ENCODE peak calls at places on chromosomes 16 and 17, in six cellular contexts. One of them, this sample, is unnamed.

GRCh38 chr16:71311553-71312158 is 22.5 kb upstream of the CMTR2 start:
- DNase-seq in astrocyte: no peak
- DNase-seq in hepatocyte: peak
- DNase-seq in breast epithelium: no peak
- DNase-seq in progenitor cell of endocrine pancreas: peak
- DNase-seq in BE2C: peak
- DNase-seq in this sample: no peak

GRCh38 chr16:26642047-26642664 is 424.6 kb upstream of the C16orf82 start:
- DNase-seq in astrocyte: no peak
- DNase-seq in hepatocyte: no peak
- DNase-seq in breast epithelium: no peak
- DNase-seq in progenitor cell of endocrine pancreas: no peak
- DNase-seq in BE2C: no peak
- DNase-seq in this sample: no peak

GRCh38 chr17:42642377-42642776 is 16.7 kb upstream of the TUBG2 start:
- DNase-seq in astrocyte: no peak
- DNase-seq in hepatocyte: no peak
- DNase-seq in breast epithelium: no peak
- DNase-seq in progenitor cell of endocrine pancreas: no peak
- DNase-seq in BE2C: peak
- DNase-seq in this sample: no peak

GRCh38 chr17:51857052-51857593 is 301.4 kb downstream of the CA10 start:
- DNase-seq in astrocyte: no peak
- DNase-seq in hepatocyte: no peak
- DNase-seq in breast epithelium: no peak
- DNase-seq in progenitor cell of endocrine pancreas: no peak
- DNase-seq in BE2C: peak
- DNase-seq in this sample: no peak

GRCh38 chr17:46853896-46854444 is 2.6 kb downstream of the WNT9B start:
- DNase-seq in astrocyte: peak
- DNase-seq in hepatocyte: peak
- DNase-seq in breast epithelium: no peak
- DNase-seq in progenitor cell of endocrine pancreas: no peak
- DNase-seq in BE2C: no peak
- DNase-seq in this sample: no peak

GRCh38 chr16:583815-584591 is 5.9 kb upstream of the RAB40C start:
- DNase-seq in astrocyte: no peak
- DNase-seq in hepatocyte: no peak
- DNase-seq in breast epithelium: no peak
- DNase-seq in progenitor cell of endocrine pancreas: no peak
- DNase-seq in BE2C: peak
- DNase-seq in this sample: no peak

GRCh38 chr17:1928976-1929375 is 96.2 kb downstream of the RTN4RL1 start:
- DNase-seq in astrocyte: no peak
- DNase-seq in hepatocyte: no peak
- DNase-seq in breast epithelium: no peak
- DNase-seq in progenitor cell of endocrine pancreas: no peak
- DNase-seq in BE2C: peak
- DNase-seq in this sample: no peak

GRCh38 chr16:69035375-69035774 is 70.1 kb upstream of the HAS3 start:
- DNase-seq in astrocyte: no peak
- DNase-seq in hepatocyte: no peak
- DNase-seq in breast epithelium: no peak
- DNase-seq in progenitor cell of endocrine pancreas: no peak
- DNase-seq in BE2C: no peak
- DNase-seq in this sample: no peak

GRCh38 chr17:41340934-41341861 is 9.4 kb downstream of the KRT33A start:
- DNase-seq in astrocyte: no peak
- DNase-seq in hepatocyte: no peak
- DNase-seq in breast epithelium: no peak
- DNase-seq in progenitor cell of endocrine pancreas: no peak
- DNase-seq in BE2C: no peak
- DNase-seq in this sample: no peak

GRCh38 chr17:79658811-79659207 is 48.0 kb upstream of the RBFOX3 start:
- DNase-seq in astrocyte: peak
- DNase-seq in hepatocyte: peak
- DNase-seq in breast epithelium: peak
- DNase-seq in progenitor cell of endocrine pancreas: peak
- DNase-seq in BE2C: peak
- DNase-seq in this sample: no peak

GRCh38 chr17:42284566-42284965 is 3.7 kb upstream of the STAT5A start:
- DNase-seq in astrocyte: no peak
- DNase-seq in hepatocyte: no peak
- DNase-seq in breast epithelium: no peak
- DNase-seq in progenitor cell of endocrine pancreas: no peak
- DNase-seq in BE2C: no peak
- DNase-seq in this sample: no peak

DNA sequence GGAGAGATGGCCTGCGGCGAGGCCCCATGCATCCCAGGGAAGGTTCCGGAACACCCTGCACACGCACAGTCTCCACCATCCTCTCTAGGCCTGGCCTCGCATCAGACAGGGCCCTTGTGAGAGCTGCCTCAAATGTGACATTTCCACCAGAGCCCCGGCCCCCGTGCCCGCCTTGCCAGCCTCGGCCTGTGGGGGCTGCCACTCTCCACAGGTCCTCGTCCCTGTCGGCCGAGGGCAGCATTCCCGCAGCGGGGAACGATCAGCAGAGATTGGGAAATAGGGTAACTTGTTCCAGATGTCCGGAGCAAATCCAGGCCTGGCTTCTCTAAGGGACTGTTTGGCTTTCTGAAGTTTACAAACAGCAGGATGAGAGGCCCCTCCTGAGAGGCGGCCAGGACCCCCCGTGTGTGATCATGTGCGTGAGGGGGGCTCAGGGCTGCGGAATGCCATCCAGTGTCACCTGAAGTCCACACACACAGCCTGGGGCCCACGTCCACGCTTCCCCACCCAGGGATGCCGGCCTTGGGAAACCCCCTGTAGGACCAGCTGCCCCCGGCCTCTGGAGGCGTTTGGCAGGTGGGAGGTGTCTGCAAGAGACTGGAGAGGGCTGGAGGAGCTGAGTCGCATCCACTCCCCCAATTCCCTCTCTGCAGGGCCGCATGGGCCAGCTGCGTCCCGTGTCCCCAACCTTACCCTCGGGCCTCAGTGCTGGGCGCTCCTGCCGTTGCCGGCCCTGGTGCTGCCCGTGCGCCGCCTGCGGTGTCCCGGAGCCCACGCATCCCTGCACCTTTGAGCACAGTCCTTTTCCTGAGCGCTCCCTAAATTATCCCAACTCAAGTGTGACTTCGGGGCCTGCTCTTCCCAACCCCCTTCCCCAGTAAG is 70.4 kb downstream of the ZDHHC7 start:
- DNase-seq in astrocyte: no peak
- DNase-seq in hepatocyte: peak
- DNase-seq in breast epithelium: no peak
- DNase-seq in progenitor cell of endocrine pancreas: no peak
- DNase-seq in BE2C: no peak
- DNase-seq in this sample: no peak
- TF ChIP-seq CTCF in astrocyte: no peak
- TF ChIP-seq CTCF in hepatocyte: peak
- TF ChIP-seq CTCF in breast epithelium: no peak
- TF ChIP-seq CTCF in progenitor cell of endocrine pancreas: no peak
- TF ChIP-seq CTCF in BE2C: no peak
- TF ChIP-seq CTCF in this sample: no peak

DNA sequence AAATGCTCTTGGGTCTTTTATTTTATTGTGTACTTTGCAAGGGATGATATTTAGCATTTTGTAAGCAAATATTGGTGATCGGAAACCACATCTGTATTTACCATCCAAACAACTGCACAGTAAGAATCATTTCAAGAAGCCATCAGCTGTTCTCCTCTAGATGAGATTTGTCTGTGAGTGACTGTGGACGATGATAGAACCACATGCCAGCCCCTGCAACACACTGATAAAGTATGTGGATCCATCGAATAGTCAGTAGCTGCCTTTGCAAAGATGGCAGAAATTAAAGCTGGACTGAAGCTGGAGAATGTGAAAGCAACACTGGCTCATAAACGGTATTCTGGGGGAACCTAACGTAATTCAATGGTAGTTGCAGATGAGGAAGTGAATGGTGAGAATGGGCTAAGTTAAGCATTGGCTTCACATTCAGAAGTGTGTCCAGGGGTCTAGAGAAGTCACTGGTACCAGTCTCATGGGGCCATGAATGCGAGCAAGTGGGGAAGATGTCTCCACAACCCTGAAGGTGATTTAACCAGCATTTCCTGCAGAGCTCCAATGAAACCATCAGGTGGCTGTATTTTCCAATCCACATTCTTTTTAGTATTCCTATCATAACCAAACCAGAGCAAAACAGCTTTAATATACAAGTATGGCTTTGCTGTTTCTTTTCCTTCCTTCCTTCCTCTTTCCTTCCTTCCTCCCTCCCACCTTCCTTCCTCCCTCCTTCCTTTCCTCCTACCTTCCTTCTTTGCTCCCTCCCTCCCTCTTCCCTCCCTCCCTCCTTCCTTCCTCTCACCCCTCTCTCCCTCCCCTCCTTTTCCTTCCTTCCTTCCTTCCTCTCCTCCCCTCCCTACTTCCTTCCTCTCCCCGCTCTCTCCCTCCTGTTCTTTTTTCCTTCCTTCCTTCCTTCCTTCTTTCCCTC is 169.4 kb downstream of the ABCA8 start:
- DNase-seq in astrocyte: no peak
- DNase-seq in hepatocyte: no peak
- DNase-seq in breast epithelium: no peak
- DNase-seq in progenitor cell of endocrine pancreas: no peak
- DNase-seq in BE2C: no peak
- DNase-seq in this sample: no peak
- TF ChIP-seq CTCF in astrocyte: no peak
- TF ChIP-seq CTCF in hepatocyte: peak
- TF ChIP-seq CTCF in breast epithelium: no peak
- TF ChIP-seq CTCF in progenitor cell of endocrine pancreas: no peak
- TF ChIP-seq CTCF in BE2C: no peak
- TF ChIP-seq CTCF in this sample: no peak

GRCh38 chr16:89561195-89562026 is 929 bp downstream of the RPL13 start:
- DNase-seq in astrocyte: no peak
- DNase-seq in hepatocyte: no peak
- DNase-seq in breast epithelium: no peak
- DNase-seq in progenitor cell of endocrine pancreas: no peak
- DNase-seq in BE2C: no peak
- DNase-seq in this sample: no peak

GRCh38 chr16:89562027-89562599 is 1.6 kb downstream of the RPL13 start:
- DNase-seq in astrocyte: no peak
- DNase-seq in hepatocyte: no peak
- DNase-seq in breast epithelium: no peak
- DNase-seq in progenitor cell of endocrine pancreas: no peak
- DNase-seq in BE2C: no peak
- DNase-seq in this sample: no peak

GRCh38 chr16:89557936-89558490 is 2.5 kb upstream of the RPL13 start:
- DNase-seq in astrocyte: no peak
- DNase-seq in hepatocyte: no peak
- DNase-seq in breast epithelium: no peak
- DNase-seq in progenitor cell of endocrine pancreas: no peak
- DNase-seq in BE2C: no peak
- DNase-seq in this sample: no peak

GRCh38 chr16:89562939-89563338 is 2.5 kb downstream of the RPL13 start:
- DNase-seq in astrocyte: no peak
- DNase-seq in hepatocyte: no peak
- DNase-seq in breast epithelium: no peak
- DNase-seq in progenitor cell of endocrine pancreas: no peak
- DNase-seq in BE2C: no peak
- DNase-seq in this sample: no peak

DNA sequence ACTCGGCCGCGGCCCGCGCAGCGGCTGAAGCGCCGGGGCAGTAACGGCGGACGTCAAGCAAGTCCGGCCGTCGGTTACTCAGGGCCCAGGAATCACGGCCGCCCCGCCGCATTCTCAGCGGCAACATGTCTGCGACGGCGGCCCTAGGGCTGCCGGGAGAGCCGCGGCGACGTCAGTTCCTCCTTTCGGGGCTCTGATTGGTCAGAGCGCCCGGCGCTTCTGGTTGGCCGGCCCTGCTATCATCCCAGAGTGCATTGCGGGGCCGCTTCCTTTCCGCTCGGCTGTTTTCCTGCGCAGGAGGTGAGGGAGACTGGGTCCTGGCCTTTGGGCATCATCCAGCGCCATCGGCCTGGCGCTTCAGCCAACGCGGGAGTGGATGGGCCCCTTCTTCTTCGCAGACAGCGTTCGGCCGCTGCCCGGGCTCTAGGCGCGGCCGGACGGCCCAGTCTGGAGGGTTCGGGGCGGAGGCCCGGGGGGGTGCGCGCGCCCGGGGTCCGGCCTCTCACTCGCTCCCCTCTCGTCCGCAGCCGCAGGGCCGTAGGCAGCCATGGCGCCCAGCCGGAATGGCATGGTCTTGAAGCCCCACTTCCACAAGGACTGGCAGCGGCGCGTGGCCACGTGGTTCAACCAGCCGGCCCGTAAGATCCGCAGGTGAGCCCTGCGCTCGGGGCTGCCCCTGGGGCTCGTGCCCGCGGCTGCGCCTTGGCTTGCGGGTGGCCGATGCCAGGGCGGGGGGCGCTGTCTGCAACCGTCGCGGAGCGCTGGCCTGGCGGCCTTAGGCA is at the start of gene RPL13:
- DNase-seq in astrocyte: peak
- DNase-seq in hepatocyte: peak
- DNase-seq in breast epithelium: peak
- DNase-seq in progenitor cell of endocrine pancreas: peak
- DNase-seq in BE2C: peak
- DNase-seq in this sample: peak
- TF ChIP-seq CTCF in astrocyte: no peak
- TF ChIP-seq CTCF in hepatocyte: no peak
- TF ChIP-seq CTCF in breast epithelium: peak
- TF ChIP-seq CTCF in progenitor cell of endocrine pancreas: no peak
- TF ChIP-seq CTCF in BE2C: no peak
- TF ChIP-seq CTCF in this sample: no peak

GRCh38 chr16:56793504-56793903 is 63.6 kb downstream of the NUP93 start:
- DNase-seq in astrocyte: no peak
- DNase-seq in hepatocyte: peak
- DNase-seq in breast epithelium: no peak
- DNase-seq in progenitor cell of endocrine pancreas: no peak
- DNase-seq in BE2C: peak
- DNase-seq in this sample: no peak

GRCh38 chr16:56788435-56788834 is 58.5 kb downstream of the NUP93 start:
- DNase-seq in astrocyte: no peak
- DNase-seq in hepatocyte: no peak
- DNase-seq in breast epithelium: no peak
- DNase-seq in progenitor cell of endocrine pancreas: no peak
- DNase-seq in BE2C: no peak
- DNase-seq in this sample: no peak

GRCh38 chr16:56792960-56793359 is 63.0 kb downstream of the NUP93 start:
- DNase-seq in astrocyte: no peak
- DNase-seq in hepatocyte: no peak
- DNase-seq in breast epithelium: no peak
- DNase-seq in progenitor cell of endocrine pancreas: no peak
- DNase-seq in BE2C: no peak
- DNase-seq in this sample: no peak

GRCh38 chr16:56787185-56787584 is 57.3 kb downstream of the NUP93 start:
- DNase-seq in astrocyte: no peak
- DNase-seq in hepatocyte: no peak
- DNase-seq in breast epithelium: no peak
- DNase-seq in progenitor cell of endocrine pancreas: no peak
- DNase-seq in BE2C: no peak
- DNase-seq in this sample: no peak

DNA sequence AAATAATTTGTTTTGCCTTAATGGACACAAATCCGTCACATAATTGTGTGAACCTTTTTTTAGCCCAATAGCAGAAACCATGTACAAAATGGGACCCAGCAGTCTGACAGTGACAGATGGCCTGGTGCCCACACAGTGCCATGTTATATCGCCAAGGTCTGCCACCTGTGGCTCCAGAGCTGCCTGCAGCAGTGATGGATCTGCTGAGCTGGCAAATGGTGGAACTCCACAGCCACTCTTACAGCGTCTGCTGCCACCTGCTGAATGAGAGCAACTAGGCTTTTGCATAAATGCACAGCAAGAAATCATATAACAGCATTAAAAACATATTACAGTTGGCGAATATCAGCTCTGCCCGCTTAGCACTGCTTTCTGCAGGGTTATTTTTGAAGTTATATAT is 59.4 kb downstream of the NUP93 start:
- DNase-seq in astrocyte: no peak
- DNase-seq in hepatocyte: peak
- DNase-seq in breast epithelium: no peak
- DNase-seq in progenitor cell of endocrine pancreas: no peak
- DNase-seq in BE2C: peak
- DNase-seq in this sample: no peak
- TF ChIP-seq CTCF in astrocyte: peak
- TF ChIP-seq CTCF in hepatocyte: peak
- TF ChIP-seq CTCF in breast epithelium: peak
- TF ChIP-seq CTCF in progenitor cell of endocrine pancreas: no peak
- TF ChIP-seq CTCF in BE2C: peak
- TF ChIP-seq CTCF in this sample: no peak